ENCODE peak calls at places on chromosomes 3 and 15, in seven cellular contexts. R, Y, P, F, X, S and E are unnamed samples. For H3K9me3, the result is how much of the 10 kb centered on the place peaks cover.

GRCh38 chr3:36244728-36245127 is 135.6 kb upstream of the STAC start:
- DNase-seq in F (peak), X (no peak), Y (no peak), S (no peak), P (no peak), R (no peak), E (no peak)

GRCh38 chr3:173869786-173870185 is 472.2 kb downstream of the NLGN1 start:
- DNase-seq in F (no peak), Y (no peak), P (no peak), S (no peak), X (no peak), R (no peak), E (no peak)

GRCh38 chr3:170978335-170978745 is 48.2 kb downstream of the SLC2A2 start:
- DNase-seq in Y (no peak), F (no peak), X (no peak), R (no peak), P (no peak), S (no peak), E (no peak)

GRCh38 chr3:144968951-144969350 is 997.3 kb downstream of the DIPK2A start:
- DNase-seq in F (no peak), Y (no peak), P (no peak), R (no peak), S (no peak), X (no peak), E (no peak)

GRCh38 chr3:14431928-14432834 is 29.8 kb downstream of the SLC6A6 start:
- DNase-seq in F (peak), X (peak), S (peak), P (peak), R (peak), Y (peak), E (peak)

GRCh38 chr15:99385865-99386264 is 134.6 kb downstream of the LRRC28 start:
- DNase-seq in S (no peak), X (no peak), F (peak), P (no peak), R (no peak), Y (no peak), E (no peak)

GRCh38 chr3:184525337-184526157 is 36.0 kb upstream of the EPHB3 start:
- DNase-seq in S (no peak), X (no peak), P (no peak), Y (peak), F (no peak), R (no peak), E (no peak)

GRCh38 chr15:74497584-74497983 is 36.6 kb upstream of the UBL7 start:
- DNase-seq in S (no peak), X (no peak), R (no peak), P (no peak), F (peak), Y (no peak), E (no peak)

GRCh38 chr3:155791190-155791589 is 14.9 kb downstream of the C3orf33 start:
- DNase-seq in R (no peak), P (no peak), F (no peak), S (no peak), Y (no peak), X (no peak), E (no peak)

GRCh38 chr15:52557242-52557641 is 11.6 kb downstream of the ARPP19 start:
- DNase-seq in Y (no peak), X (no peak), S (no peak), R (no peak), F (no peak), P (no peak), E (no peak)

GRCh38 chr3:170701696-170702678 is 116.1 kb upstream of the SLC7A14 start:
- DNase-seq in S (no peak), Y (no peak), R (no peak), F (no peak), P (no peak), X (no peak), E (no peak)

GRCh38 chr3:87503901-87504498 is 227.6 kb upstream of the POU1F1 start:
- DNase-seq in S (no peak), F (peak), X (no peak), R (no peak), P (peak), Y (no peak), E (no peak)

GRCh38 chr3:25894101-25894500 is 104.2 kb downstream of the OXSM start:
- DNase-seq in X (no peak), P (no peak), R (no peak), S (no peak), Y (no peak), F (no peak), E (no peak)

GRCh38 chr15:70430029-70430428 is 332.3 kb upstream of the TLE3 start:
- DNase-seq in P (no peak), F (peak), X (no peak), R (no peak), Y (no peak), S (no peak), E (no peak)

GRCh38 chr3:16468114-16469098 is 45.1 kb downstream of the RFTN1 start:
- DNase-seq in Y (no peak), R (no peak), X (no peak), P (peak), F (no peak), S (no peak), E (no peak)

DNA sequence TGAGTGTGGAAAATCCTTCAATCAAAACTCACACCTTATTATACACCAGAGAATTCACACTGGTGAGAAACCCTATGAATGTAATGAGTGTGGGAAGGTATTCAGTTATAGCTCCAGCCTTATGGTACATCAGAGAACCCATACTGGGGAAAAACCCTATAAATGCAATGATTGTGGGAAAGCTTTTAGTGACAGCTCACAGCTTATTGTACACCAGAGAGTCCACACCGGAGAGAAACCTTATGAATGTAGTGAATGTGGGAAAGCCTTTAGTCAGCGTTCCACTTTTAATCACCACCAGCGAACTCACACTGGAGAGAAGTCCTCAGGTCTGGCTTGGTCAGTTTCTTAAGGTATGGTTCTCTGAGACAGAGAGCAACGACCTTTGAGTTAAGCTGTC is 13.7 kb upstream of the ZNF660 start:
- DNase-seq in R (no peak), X (no peak), Y (no peak), P (no peak), S (no peak), F (no peak), E (no peak)
- H3K9me3 ChIP-seq in R (half or more), X (under half), Y (under half), P (under half), S (under half), F (under half), E (under half)

GRCh38 chr15:57881361-57881760 is 174.8 kb downstream of the POLR2M start:
- DNase-seq in X (no peak), S (no peak), P (no peak), F (no peak), Y (no peak), R (no peak), E (no peak)
- H3K9me3 ChIP-seq in X (under half), S (under half), P (under half), F (under half), Y (under half), R (under half), E (under half)

GRCh38 chr3:930866-931265 is 162.0 kb upstream of the CNTN6 start:
- DNase-seq in Y (no peak), P (no peak), R (no peak), X (no peak), F (no peak), S (no peak), E (no peak)

DNA sequence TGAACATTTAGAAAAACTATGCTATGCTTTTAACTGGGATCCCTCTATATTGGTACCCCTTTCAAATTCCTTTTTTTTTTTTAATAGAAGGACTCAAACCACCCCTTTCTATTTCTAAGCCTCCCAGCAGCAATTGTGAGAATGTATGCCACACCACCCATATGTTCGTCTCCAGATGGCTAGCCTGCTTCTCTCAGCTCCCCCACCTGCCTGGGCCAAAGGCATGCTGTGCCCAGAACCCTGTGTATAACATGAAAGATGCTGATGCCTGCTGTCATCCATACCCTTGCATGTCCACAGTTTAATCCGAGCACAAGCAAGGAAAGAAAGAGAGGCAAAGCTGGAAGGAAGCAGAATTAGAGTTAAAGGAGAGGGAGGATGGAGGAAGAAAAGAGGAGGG is 159.5 kb upstream of the CNTN6 start:
- DNase-seq in X (no peak), S (no peak), Y (no peak), P (no peak), R (no peak), F (no peak), E (no peak)
- H3K9me3 ChIP-seq in X (under half), S (under half), Y (under half), P (under half), R (under half), F (under half), E (under half)

GRCh38 chr3:75863878-75864277 is 78.5 kb upstream of the ZNF717 start:
- DNase-seq in P (no peak), F (no peak), R (no peak), S (no peak), Y (no peak), X (no peak), E (no peak)
- H3K9me3 ChIP-seq in P (under half), F (under half), R (under half), S (under half), Y (under half), X (under half), E (under half)

GRCh38 chr15:25057574-25057973 is 102.8 kb downstream of the SNRPN start:
- DNase-seq in P (no peak), S (no peak), R (no peak), Y (no peak), F (no peak), X (peak), E (no peak)
- H3K9me3 ChIP-seq in P (half or more), S (half or more), R (half or more), Y (half or more), F (half or more), X (half or more), E (half or more)

GRCh38 chr15:25245801-25246622 is 192.8 kb downstream of the UBE3A start:
- DNase-seq in X (peak), Y (no peak), F (no peak), S (peak), P (no peak), R (no peak), E (peak)
- H3K9me3 ChIP-seq in X (half or more), Y (under half), F (under half), S (under half), P (under half), R (under half), E (under half)

GRCh38 chr15:25250011-25250596 is 188.7 kb downstream of the UBE3A start:
- DNase-seq in Y (no peak), R (no peak), F (no peak), S (no peak), X (peak), P (no peak), E (no peak)
- H3K9me3 ChIP-seq in Y (under half), R (under half), F (under half), S (under half), X (half or more), P (under half), E (under half)